ENCODE peak calls at places on chromosomes 1 and 21, in six cellular contexts. One of them, this sample, is unnamed.

GRCh38 chr21:25283720-25284119 is 323.6 kb downstream of the MRPL39 start:
- DNase-seq in brain microvascular endothelial cell: peak
- DNase-seq in WTC11: no peak
- DNase-seq in GM10248: peak
- DNase-seq in AG04450: peak
- DNase-seq in stomach: no peak
- DNase-seq in this sample: no peak

GRCh38 chr1:76766381-76766780 is 100.9 kb upstream of the ST6GALNAC5 start:
- DNase-seq in brain microvascular endothelial cell: no peak
- DNase-seq in WTC11: no peak
- DNase-seq in GM10248: no peak
- DNase-seq in AG04450: no peak
- DNase-seq in stomach: no peak
- DNase-seq in this sample: no peak

GRCh38 chr1:153697873-153698647 is 19.6 kb downstream of the NPR1 start:
- DNase-seq in brain microvascular endothelial cell: no peak
- DNase-seq in WTC11: peak
- DNase-seq in GM10248: no peak
- DNase-seq in AG04450: no peak
- DNase-seq in stomach: no peak
- DNase-seq in this sample: no peak

GRCh38 chr1:96416111-96416595 is 305.4 kb upstream of the PTBP2 start:
- DNase-seq in brain microvascular endothelial cell: peak
- DNase-seq in WTC11: no peak
- DNase-seq in GM10248: no peak
- DNase-seq in AG04450: peak
- DNase-seq in stomach: no peak
- DNase-seq in this sample: no peak

GRCh38 chr1:201184734-201185453 is 5.7 kb upstream of the IGFN1 start:
- DNase-seq in brain microvascular endothelial cell: peak
- DNase-seq in WTC11: peak
- DNase-seq in GM10248: no peak
- DNase-seq in AG04450: peak
- DNase-seq in stomach: peak
- DNase-seq in this sample: no peak

GRCh38 chr1:190373705-190374336 is 103.8 kb downstream of the BRINP3 start:
- DNase-seq in brain microvascular endothelial cell: no peak
- DNase-seq in WTC11: no peak
- DNase-seq in GM10248: peak
- DNase-seq in AG04450: no peak
- DNase-seq in stomach: no peak
- DNase-seq in this sample: no peak

GRCh38 chr1:243568793-243569192 is 281.2 kb downstream of the AKT3 start:
- DNase-seq in brain microvascular endothelial cell: no peak
- DNase-seq in WTC11: no peak
- DNase-seq in GM10248: no peak
- DNase-seq in AG04450: peak
- DNase-seq in stomach: no peak
- DNase-seq in this sample: no peak

GRCh38 chr1:192521734-192522133 is 53.8 kb upstream of the RGS1 start:
- DNase-seq in brain microvascular endothelial cell: no peak
- DNase-seq in WTC11: no peak
- DNase-seq in GM10248: no peak
- DNase-seq in AG04450: no peak
- DNase-seq in stomach: no peak
- DNase-seq in this sample: no peak

GRCh38 chr1:1075148-1075935 is 1.2 kb upstream of the RNF223 start:
- DNase-seq in brain microvascular endothelial cell: no peak
- DNase-seq in WTC11: no peak
- DNase-seq in GM10248: no peak
- DNase-seq in AG04450: no peak
- DNase-seq in stomach: no peak
- DNase-seq in this sample: no peak

GRCh38 chr1:25086518-25087079 is 145.7 kb downstream of the SYF2 start:
- DNase-seq in brain microvascular endothelial cell: no peak
- DNase-seq in WTC11: no peak
- DNase-seq in GM10248: no peak
- DNase-seq in AG04450: no peak
- DNase-seq in stomach: no peak
- DNase-seq in this sample: no peak

GRCh38 chr1:247848346-247848745 is 6.7 kb upstream of the OR11L1 start:
- DNase-seq in brain microvascular endothelial cell: no peak
- DNase-seq in WTC11: no peak
- DNase-seq in GM10248: no peak
- DNase-seq in AG04450: no peak
- DNase-seq in stomach: no peak
- DNase-seq in this sample: no peak

GRCh38 chr1:118627435-118627834 is 360.7 kb downstream of the TBX15 start:
- DNase-seq in brain microvascular endothelial cell: no peak
- DNase-seq in WTC11: no peak
- DNase-seq in GM10248: no peak
- DNase-seq in AG04450: no peak
- DNase-seq in stomach: no peak
- DNase-seq in this sample: no peak

GRCh38 chr1:20466231-20466630 is 19.8 kb downstream of the CAMK2N1 start:
- DNase-seq in brain microvascular endothelial cell: no peak
- DNase-seq in WTC11: no peak
- DNase-seq in GM10248: peak
- DNase-seq in AG04450: no peak
- DNase-seq in stomach: no peak
- DNase-seq in this sample: no peak

GRCh38 chr1:9384751-9385245 is 92.1 kb downstream of the SPSB1 start:
- DNase-seq in brain microvascular endothelial cell: peak
- DNase-seq in WTC11: no peak
- DNase-seq in GM10248: no peak
- DNase-seq in AG04450: no peak
- DNase-seq in stomach: no peak
- DNase-seq in this sample: no peak

GRCh38 chr21:35942211-35943144 is 117.8 kb downstream of the SETD4 start:
- DNase-seq in brain microvascular endothelial cell: no peak
- DNase-seq in WTC11: no peak
- DNase-seq in GM10248: no peak
- DNase-seq in AG04450: no peak
- DNase-seq in stomach: no peak
- DNase-seq in this sample: no peak

GRCh38 chr21:36104306-36105300 is 30.3 kb upstream of the CBR3 start:
- DNase-seq in brain microvascular endothelial cell: peak
- DNase-seq in WTC11: peak
- DNase-seq in GM10248: no peak
- DNase-seq in AG04450: no peak
- DNase-seq in stomach: peak
- DNase-seq in this sample: no peak

GRCh38 chr1:208231929-208232360 is 12.2 kb downstream of the PLXNA2 start:
- DNase-seq in brain microvascular endothelial cell: peak
- DNase-seq in WTC11: no peak
- DNase-seq in GM10248: no peak
- DNase-seq in AG04450: peak
- DNase-seq in stomach: no peak
- DNase-seq in this sample: no peak

GRCh38 chr1:180945551-180945950 is 32.9 kb downstream of the KIAA1614 start:
- DNase-seq in brain microvascular endothelial cell: no peak
- DNase-seq in WTC11: no peak
- DNase-seq in GM10248: no peak
- DNase-seq in AG04450: no peak
- DNase-seq in stomach: no peak
- DNase-seq in this sample: no peak

GRCh38 chr1:29177022-29177705 is 4.5 kb downstream of the SRSF4 start:
- DNase-seq in brain microvascular endothelial cell: no peak
- DNase-seq in WTC11: no peak
- DNase-seq in GM10248: no peak
- DNase-seq in AG04450: no peak
- DNase-seq in stomach: peak
- DNase-seq in this sample: no peak

GRCh38 chr21:34644815-34645214 is 24.0 kb upstream of the CLIC6 start:
- DNase-seq in brain microvascular endothelial cell: no peak
- DNase-seq in WTC11: no peak
- DNase-seq in GM10248: no peak
- DNase-seq in AG04450: no peak
- DNase-seq in stomach: peak
- DNase-seq in this sample: no peak

GRCh38 chr21:28943631-28944030 is 49.0 kb downstream of the LTN1 start:
- DNase-seq in brain microvascular endothelial cell: peak
- DNase-seq in WTC11: no peak
- DNase-seq in GM10248: no peak
- DNase-seq in AG04450: no peak
- DNase-seq in stomach: no peak
- DNase-seq in this sample: no peak

GRCh38 chr1:38788285-38788684 is 71.3 kb downstream of the RRAGC start:
- DNase-seq in brain microvascular endothelial cell: no peak
- DNase-seq in WTC11: no peak
- DNase-seq in GM10248: no peak
- DNase-seq in AG04450: no peak
- DNase-seq in stomach: no peak
- DNase-seq in this sample: no peak

GRCh38 chr21:35257413-35257812 is 208.3 kb upstream of the RUNX1 start:
- DNase-seq in brain microvascular endothelial cell: peak
- DNase-seq in WTC11: no peak
- DNase-seq in GM10248: no peak
- DNase-seq in AG04450: peak
- DNase-seq in stomach: peak
- DNase-seq in this sample: peak

GRCh38 chr1:101588677-101589076 is 351.9 kb downstream of the S1PR1 start:
- DNase-seq in brain microvascular endothelial cell: peak
- DNase-seq in WTC11: no peak
- DNase-seq in GM10248: no peak
- DNase-seq in AG04450: no peak
- DNase-seq in stomach: no peak
- DNase-seq in this sample: no peak

DNA sequence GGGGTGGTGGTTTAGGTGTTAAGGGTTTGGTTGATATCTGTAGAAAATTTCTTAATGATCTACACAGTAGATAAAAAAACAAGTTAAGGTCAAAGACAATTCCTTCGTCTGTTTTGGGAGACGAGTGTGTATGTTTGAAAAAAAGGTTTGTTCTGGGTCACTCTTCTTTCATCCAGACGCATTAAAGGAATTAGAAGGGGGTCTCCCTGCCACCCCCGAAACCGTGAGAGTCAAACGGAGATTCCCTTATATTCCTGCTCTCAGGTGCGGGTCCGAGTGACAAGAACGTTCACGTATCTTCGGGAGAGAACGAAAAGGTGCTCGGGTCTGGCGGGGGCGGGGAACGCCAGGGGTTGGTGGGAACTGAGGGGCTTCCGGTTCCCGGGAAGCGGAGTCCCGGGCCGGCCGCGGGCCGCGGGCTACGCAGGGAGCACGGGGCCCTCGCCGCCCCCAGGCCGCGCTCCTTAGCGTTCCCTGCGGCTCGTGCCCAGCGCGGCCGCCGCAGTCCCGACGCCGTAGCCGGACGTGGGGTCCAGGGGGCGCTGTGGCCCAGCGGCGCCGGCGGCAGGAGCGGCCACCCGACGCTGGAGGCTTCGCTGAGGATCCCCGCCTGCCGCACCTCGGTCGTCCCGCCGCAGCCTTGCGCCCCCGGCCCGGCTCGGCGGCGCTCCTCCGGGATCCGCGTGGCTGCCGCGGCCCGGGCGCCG is at the start of gene ZFYVE9:
- DNase-seq in brain microvascular endothelial cell: peak
- DNase-seq in WTC11: peak
- DNase-seq in GM10248: peak
- DNase-seq in AG04450: no peak
- DNase-seq in stomach: peak
- DNase-seq in this sample: peak
- TF ChIP-seq CTCF in brain microvascular endothelial cell: peak
- TF ChIP-seq CTCF in WTC11: peak
- TF ChIP-seq CTCF in GM10248: peak
- TF ChIP-seq CTCF in AG04450: peak
- TF ChIP-seq CTCF in stomach: peak
- TF ChIP-seq CTCF in this sample: peak

DNA sequence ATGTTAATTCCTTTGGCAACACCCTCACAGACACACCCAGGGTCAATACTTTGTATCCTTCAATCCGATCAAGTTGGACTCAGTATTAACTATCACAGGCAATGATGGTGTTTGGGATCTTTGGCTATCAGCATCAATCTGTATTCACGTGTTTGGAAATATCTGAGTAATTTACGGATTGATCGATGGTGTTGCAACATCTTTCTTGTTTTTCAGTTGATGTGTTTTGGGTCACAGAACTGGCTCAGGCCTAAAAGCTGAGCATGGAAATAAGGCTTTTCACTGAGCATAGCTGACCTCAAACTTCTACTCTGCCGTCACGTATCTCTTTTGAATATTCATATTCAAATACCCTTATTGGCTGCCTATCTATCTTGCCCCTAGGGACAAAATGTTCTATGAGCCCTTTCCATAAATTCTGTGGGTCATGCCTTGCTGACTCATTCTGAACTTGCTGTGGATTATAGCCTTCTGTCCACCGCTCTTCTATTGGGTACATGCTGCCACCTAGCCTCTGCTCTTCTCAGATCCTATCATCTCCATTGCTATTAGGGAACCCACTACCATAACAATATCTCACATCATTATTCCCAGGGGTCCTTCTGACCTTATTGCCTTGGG is 156.0 kb downstream of the PDE4B start:
- DNase-seq in brain microvascular endothelial cell: peak
- DNase-seq in WTC11: no peak
- DNase-seq in GM10248: no peak
- DNase-seq in AG04450: no peak
- DNase-seq in stomach: no peak
- DNase-seq in this sample: no peak
- TF ChIP-seq CTCF in brain microvascular endothelial cell: peak
- TF ChIP-seq CTCF in WTC11: no peak
- TF ChIP-seq CTCF in GM10248: no peak
- TF ChIP-seq CTCF in AG04450: peak
- TF ChIP-seq CTCF in stomach: no peak
- TF ChIP-seq CTCF in this sample: no peak

GRCh38 chr21:33386222-33386784 is 16.9 kb upstream of the IFNGR2 start:
- DNase-seq in brain microvascular endothelial cell: no peak
- DNase-seq in WTC11: peak
- DNase-seq in GM10248: no peak
- DNase-seq in AG04450: no peak
- DNase-seq in stomach: no peak
- DNase-seq in this sample: no peak
- TF ChIP-seq CTCF in brain microvascular endothelial cell: peak
- TF ChIP-seq CTCF in WTC11: peak
- TF ChIP-seq CTCF in GM10248: no peak
- TF ChIP-seq CTCF in AG04450: peak
- TF ChIP-seq CTCF in stomach: no peak
- TF ChIP-seq CTCF in this sample: no peak

GRCh38 chr1:160053548-160054365 is 16.2 kb downstream of the KCNJ10 start:
- DNase-seq in brain microvascular endothelial cell: no peak
- DNase-seq in WTC11: no peak
- DNase-seq in GM10248: no peak
- DNase-seq in AG04450: no peak
- DNase-seq in stomach: no peak
- DNase-seq in this sample: no peak

GRCh38 chr1:160061376-160062100 is 8.4 kb downstream of the KCNJ10 start:
- DNase-seq in brain microvascular endothelial cell: no peak
- DNase-seq in WTC11: peak
- DNase-seq in GM10248: no peak
- DNase-seq in AG04450: no peak
- DNase-seq in stomach: no peak
- DNase-seq in this sample: no peak

GRCh38 chr1:160062134-160062533 is 7.8 kb downstream of the KCNJ10 start:
- DNase-seq in brain microvascular endothelial cell: no peak
- DNase-seq in WTC11: no peak
- DNase-seq in GM10248: no peak
- DNase-seq in AG04450: no peak
- DNase-seq in stomach: no peak
- DNase-seq in this sample: no peak

GRCh38 chr1:160056648-160057169 is 13.3 kb downstream of the KCNJ10 start:
- DNase-seq in brain microvascular endothelial cell: no peak
- DNase-seq in WTC11: no peak
- DNase-seq in GM10248: no peak
- DNase-seq in AG04450: no peak
- DNase-seq in stomach: no peak
- DNase-seq in this sample: no peak

GRCh38 chr1:160058087-160058486 is 11.9 kb downstream of the KCNJ10 start:
- DNase-seq in brain microvascular endothelial cell: no peak
- DNase-seq in WTC11: no peak
- DNase-seq in GM10248: no peak
- DNase-seq in AG04450: no peak
- DNase-seq in stomach: no peak
- DNase-seq in this sample: no peak
- TF ChIP-seq CTCF in brain microvascular endothelial cell: peak
- TF ChIP-seq CTCF in WTC11: no peak
- TF ChIP-seq CTCF in GM10248: peak
- TF ChIP-seq CTCF in AG04450: peak
- TF ChIP-seq CTCF in stomach: no peak
- TF ChIP-seq CTCF in this sample: no peak